ENCODE peak calls at places on chromosome 17, in nine cellular contexts. One of them, this sample, is unnamed.

GRCh38 chr17:60094754-60095153 is 16.0 kb upstream of the HEATR6 start:
- DNase-seq in right atrium auricular region: no peak
- DNase-seq in A549: no peak
- DNase-seq in tibial nerve: no peak
- DNase-seq in GM23338: no peak
- DNase-seq in SK-N-MC: no peak
- DNase-seq in CD4-positive, CD25-positive, alpha-beta regulatory T cell: no peak
- DNase-seq in AG10803: no peak
- DNase-seq in fibroblast of mammary gland: no peak
- DNase-seq in this sample: no peak

GRCh38 chr17:1267471-1267947 is 2.7 kb upstream of the BHLHA9 start:
- DNase-seq in A549: peak; percentile 30
- DNase-seq in CD4-positive, CD25-positive, alpha-beta regulatory T cell: no peak
- DNase-seq in right atrium auricular region: peak; percentile 62
- DNase-seq in GM23338: peak; percentile 36
- DNase-seq in tibial nerve: peak; percentile 13
- DNase-seq in AG10803: peak; percentile 20
- DNase-seq in fibroblast of mammary gland: no peak
- DNase-seq in SK-N-MC: no peak
- DNase-seq in this sample: no peak

GRCh38 chr17:2982854-2983636 is 80.4 kb downstream of the OR1D5 start:
- DNase-seq in CD4-positive, CD25-positive, alpha-beta regulatory T cell: no peak
- DNase-seq in tibial nerve: no peak
- DNase-seq in AG10803: peak; percentile 86
- DNase-seq in SK-N-MC: no peak
- DNase-seq in right atrium auricular region: peak; percentile 78
- DNase-seq in fibroblast of mammary gland: peak; percentile 82
- DNase-seq in A549: peak; percentile 77
- DNase-seq in GM23338: no peak
- DNase-seq in this sample: no peak

GRCh38 chr17:74853048-74853397 is 6.7 kb downstream of the GRIN2C start:
- DNase-seq in A549: no peak
- DNase-seq in fibroblast of mammary gland: no peak
- DNase-seq in SK-N-MC: no peak
- DNase-seq in right atrium auricular region: no peak
- DNase-seq in CD4-positive, CD25-positive, alpha-beta regulatory T cell: no peak
- DNase-seq in AG10803: no peak
- DNase-seq in tibial nerve: no peak
- DNase-seq in GM23338: no peak
- DNase-seq in this sample: no peak

GRCh38 chr17:82655038-82655479 is 6.8 kb upstream of the WDR45B start:
- DNase-seq in tibial nerve: no peak
- DNase-seq in fibroblast of mammary gland: no peak
- DNase-seq in right atrium auricular region: no peak
- DNase-seq in GM23338: no peak
- DNase-seq in AG10803: no peak
- DNase-seq in CD4-positive, CD25-positive, alpha-beta regulatory T cell: no peak
- DNase-seq in A549: peak; percentile 48
- DNase-seq in SK-N-MC: no peak
- DNase-seq in this sample: no peak

GRCh38 chr17:51555153-51555552 is 294.8 kb downstream of the UTP18 start:
- DNase-seq in SK-N-MC: no peak
- DNase-seq in tibial nerve: no peak
- DNase-seq in right atrium auricular region: no peak
- DNase-seq in fibroblast of mammary gland: no peak
- DNase-seq in AG10803: no peak
- DNase-seq in CD4-positive, CD25-positive, alpha-beta regulatory T cell: no peak
- DNase-seq in A549: no peak
- DNase-seq in GM23338: no peak
- DNase-seq in this sample: no peak

GRCh38 chr17:68036304-68037147 is 991 bp downstream of the KPNA2 start:
- DNase-seq in A549: no peak
- DNase-seq in SK-N-MC: no peak
- DNase-seq in tibial nerve: no peak
- DNase-seq in CD4-positive, CD25-positive, alpha-beta regulatory T cell: no peak
- DNase-seq in right atrium auricular region: no peak
- DNase-seq in GM23338: no peak
- DNase-seq in fibroblast of mammary gland: peak; percentile 65
- DNase-seq in AG10803: peak; percentile 58
- DNase-seq in this sample: peak; percentile 34

GRCh38 chr17:49249292-49249794 is 18.8 kb upstream of the PHOSPHO1 start:
- DNase-seq in fibroblast of mammary gland: no peak
- DNase-seq in SK-N-MC: no peak
- DNase-seq in GM23338: no peak
- DNase-seq in A549: no peak
- DNase-seq in CD4-positive, CD25-positive, alpha-beta regulatory T cell: no peak
- DNase-seq in tibial nerve: no peak
- DNase-seq in right atrium auricular region: no peak
- DNase-seq in AG10803: peak; percentile 40
- DNase-seq in this sample: no peak

DNA sequence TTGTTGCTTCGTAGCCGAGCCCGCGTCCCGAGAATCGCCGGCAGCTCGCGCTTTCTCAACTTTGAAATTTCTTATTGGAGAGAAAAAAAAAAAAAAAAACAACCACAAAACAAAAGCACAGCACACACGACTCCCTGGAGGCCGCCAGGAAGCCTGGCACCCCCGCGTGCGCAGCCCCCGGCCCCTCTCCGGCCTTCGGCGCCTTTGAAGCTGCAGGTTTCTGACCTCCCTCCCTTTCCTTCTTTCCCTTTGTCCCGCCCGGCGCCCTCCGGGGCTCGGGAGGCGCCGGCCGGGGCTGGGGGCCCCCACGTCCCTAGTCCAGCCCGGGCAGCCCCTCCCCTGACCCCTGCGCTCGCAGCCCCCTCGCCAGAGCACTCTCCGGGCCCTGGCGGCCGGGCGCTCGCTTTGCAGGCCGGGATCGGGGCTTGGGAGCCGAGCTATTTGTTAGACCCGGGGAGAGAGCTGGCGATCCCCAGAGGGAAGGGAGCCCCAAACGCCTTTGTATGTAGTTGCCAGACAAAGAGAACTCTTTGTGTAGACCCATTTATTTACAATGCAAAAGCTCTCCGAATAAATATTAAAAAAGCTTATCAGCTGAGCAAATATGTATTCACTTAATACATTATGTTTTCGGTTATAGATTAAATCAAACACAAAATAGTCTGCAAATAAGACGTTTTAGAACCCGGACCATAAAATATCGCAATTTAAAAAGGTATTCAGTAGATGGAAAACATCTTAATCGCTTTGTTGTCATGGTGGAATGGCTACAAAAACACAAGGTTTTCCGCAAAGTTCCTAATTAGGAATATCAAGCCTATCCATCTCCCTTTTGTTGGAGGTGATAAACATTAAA is 2.3 kb downstream of the BAHCC1 start:
- DNase-seq in A549: peak; percentile 81
- DNase-seq in CD4-positive, CD25-positive, alpha-beta regulatory T cell: no peak
- DNase-seq in right atrium auricular region: no peak
- DNase-seq in SK-N-MC: no peak
- DNase-seq in GM23338: peak; percentile 92
- DNase-seq in fibroblast of mammary gland: peak; percentile 67
- DNase-seq in tibial nerve: no peak
- DNase-seq in AG10803: peak; percentile 47
- DNase-seq in this sample: no peak
- H3K4me3 ChIP-seq in A549: peak overlapping the region; percentile 76
- H3K4me3 ChIP-seq in CD4-positive, CD25-positive, alpha-beta regulatory T cell: no peak overlapping the region
- H3K4me3 ChIP-seq in right atrium auricular region: peak overlapping the region; percentile 77
- H3K4me3 ChIP-seq in SK-N-MC: peak overlapping the region; percentile 89
- H3K4me3 ChIP-seq in GM23338: peak overlapping the region; percentile 65
- H3K4me3 ChIP-seq in fibroblast of mammary gland: peak overlapping the region; percentile 66
- H3K4me3 ChIP-seq in tibial nerve: peak overlapping the region; percentile 84
- H3K4me3 ChIP-seq in AG10803: peak overlapping the region; percentile 74
- H3K4me3 ChIP-seq in this sample: peak overlapping the region; percentile 82

GRCh38 chr17:34823023-34823422 is 138.2 kb downstream of the CCT6B start:
- DNase-seq in right atrium auricular region: no peak
- DNase-seq in A549: no peak
- DNase-seq in SK-N-MC: no peak
- DNase-seq in CD4-positive, CD25-positive, alpha-beta regulatory T cell: no peak
- DNase-seq in AG10803: no peak
- DNase-seq in fibroblast of mammary gland: no peak
- DNase-seq in tibial nerve: no peak
- DNase-seq in GM23338: no peak
- DNase-seq in this sample: no peak
- H3K4me3 ChIP-seq in right atrium auricular region: no peak overlapping the region
- H3K4me3 ChIP-seq in A549: no peak overlapping the region
- H3K4me3 ChIP-seq in SK-N-MC: no peak overlapping the region
- H3K4me3 ChIP-seq in CD4-positive, CD25-positive, alpha-beta regulatory T cell: no peak overlapping the region
- H3K4me3 ChIP-seq in AG10803: no peak overlapping the region
- H3K4me3 ChIP-seq in fibroblast of mammary gland: no peak overlapping the region
- H3K4me3 ChIP-seq in tibial nerve: no peak overlapping the region
- H3K4me3 ChIP-seq in GM23338: no peak overlapping the region
- H3K4me3 ChIP-seq in this sample: no peak overlapping the region

DNA sequence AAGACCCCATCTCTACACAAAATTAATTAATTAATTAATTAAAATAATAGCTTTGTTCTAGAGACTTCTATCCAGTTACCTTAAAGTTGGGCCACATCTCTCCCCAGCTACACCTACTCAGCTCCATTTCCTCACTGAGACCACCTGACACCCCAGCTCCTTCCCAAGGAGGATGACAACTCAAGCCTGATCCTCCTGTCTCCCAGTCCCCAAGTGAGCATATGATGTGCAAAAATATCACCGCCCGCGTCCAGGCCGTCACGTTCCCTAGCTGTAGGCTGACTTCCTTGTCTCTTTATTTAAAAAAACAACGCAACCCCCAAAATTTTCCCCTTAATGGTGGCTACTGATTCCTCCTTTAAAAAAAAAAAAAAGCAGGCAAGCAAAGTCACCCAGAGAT is 120.2 kb upstream of the RCVRN start:
- DNase-seq in right atrium auricular region: no peak
- DNase-seq in GM23338: no peak
- DNase-seq in fibroblast of mammary gland: no peak
- DNase-seq in tibial nerve: no peak
- DNase-seq in A549: no peak
- DNase-seq in CD4-positive, CD25-positive, alpha-beta regulatory T cell: no peak
- DNase-seq in SK-N-MC: no peak
- DNase-seq in AG10803: no peak
- DNase-seq in this sample: no peak
- H3K4me3 ChIP-seq in right atrium auricular region: no peak overlapping the region
- H3K4me3 ChIP-seq in GM23338: no peak overlapping the region
- H3K4me3 ChIP-seq in fibroblast of mammary gland: no peak overlapping the region
- H3K4me3 ChIP-seq in tibial nerve: no peak overlapping the region
- H3K4me3 ChIP-seq in A549: no peak overlapping the region
- H3K4me3 ChIP-seq in CD4-positive, CD25-positive, alpha-beta regulatory T cell: no peak overlapping the region
- H3K4me3 ChIP-seq in SK-N-MC: no peak overlapping the region
- H3K4me3 ChIP-seq in AG10803: no peak overlapping the region
- H3K4me3 ChIP-seq in this sample: no peak overlapping the region

GRCh38 chr17:76537578-76538280 is at the start of gene CYGB:
- DNase-seq in AG10803: no peak
- DNase-seq in tibial nerve: peak; percentile 53
- DNase-seq in CD4-positive, CD25-positive, alpha-beta regulatory T cell: no peak
- DNase-seq in right atrium auricular region: no peak
- DNase-seq in fibroblast of mammary gland: no peak
- DNase-seq in GM23338: peak; percentile 69
- DNase-seq in SK-N-MC: no peak
- DNase-seq in A549: no peak
- DNase-seq in this sample: no peak
- H3K4me3 ChIP-seq in AG10803: peak within 1 kb of the TSS; percentile 44
- H3K4me3 ChIP-seq in tibial nerve: peak within 1 kb of the TSS; percentile 43
- H3K4me3 ChIP-seq in CD4-positive, CD25-positive, alpha-beta regulatory T cell: no peak within 1 kb of the TSS
- H3K4me3 ChIP-seq in right atrium auricular region: peak within 1 kb of the TSS; percentile 62
- H3K4me3 ChIP-seq in fibroblast of mammary gland: peak within 1 kb of the TSS; percentile 42
- H3K4me3 ChIP-seq in GM23338: peak within 1 kb of the TSS; percentile 69
- H3K4me3 ChIP-seq in SK-N-MC: no peak within 1 kb of the TSS
- H3K4me3 ChIP-seq in A549: peak within 1 kb of the TSS; percentile 44
- H3K4me3 ChIP-seq in this sample: no peak within 1 kb of the TSS

DNA sequence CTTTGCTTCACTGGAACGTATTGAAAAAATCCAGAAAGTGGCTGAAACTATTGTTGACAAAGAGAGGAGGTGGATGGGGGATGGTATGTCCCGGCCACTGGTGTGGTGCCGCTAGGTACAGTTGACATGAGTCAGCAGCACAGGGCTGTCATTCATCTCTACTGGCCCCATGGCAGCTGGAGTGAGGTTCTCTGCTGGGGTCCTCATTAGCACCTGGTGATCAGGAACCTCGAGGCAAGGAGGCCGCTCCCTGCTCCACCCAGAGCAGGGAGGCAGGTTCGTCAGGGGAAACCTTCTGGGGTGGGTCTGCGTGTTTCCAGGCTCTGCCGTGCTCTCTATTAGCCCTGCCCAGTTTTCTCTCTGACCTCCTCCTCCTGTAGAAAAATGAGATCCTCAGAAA is 6.9 kb downstream of the NTN1 start:
- DNase-seq in right atrium auricular region: no peak
- DNase-seq in GM23338: no peak
- DNase-seq in SK-N-MC: no peak
- DNase-seq in fibroblast of mammary gland: no peak
- DNase-seq in tibial nerve: no peak
- DNase-seq in AG10803: no peak
- DNase-seq in A549: no peak
- DNase-seq in CD4-positive, CD25-positive, alpha-beta regulatory T cell: no peak
- DNase-seq in this sample: no peak
- H3K4me3 ChIP-seq in right atrium auricular region: peak overlapping the region; percentile 2
- H3K4me3 ChIP-seq in GM23338: no peak overlapping the region
- H3K4me3 ChIP-seq in SK-N-MC: no peak overlapping the region
- H3K4me3 ChIP-seq in fibroblast of mammary gland: no peak overlapping the region
- H3K4me3 ChIP-seq in tibial nerve: no peak overlapping the region
- H3K4me3 ChIP-seq in AG10803: no peak overlapping the region
- H3K4me3 ChIP-seq in A549: no peak overlapping the region
- H3K4me3 ChIP-seq in CD4-positive, CD25-positive, alpha-beta regulatory T cell: no peak overlapping the region
- H3K4me3 ChIP-seq in this sample: no peak overlapping the region

GRCh38 chr17:81094744-81095607 is 60.0 kb downstream of the BAIAP2 start:
- DNase-seq in CD4-positive, CD25-positive, alpha-beta regulatory T cell: peak; percentile 52
- DNase-seq in A549: peak; percentile 91
- DNase-seq in right atrium auricular region: peak; percentile 82
- DNase-seq in GM23338: peak; percentile 80
- DNase-seq in tibial nerve: peak; percentile 82
- DNase-seq in SK-N-MC: peak; percentile 57
- DNase-seq in fibroblast of mammary gland: peak; percentile 100
- DNase-seq in AG10803: peak; percentile 100
- DNase-seq in this sample: peak; percentile 99

GRCh38 chr17:81096741-81097133 is 61.8 kb downstream of the BAIAP2 start:
- DNase-seq in A549: no peak
- DNase-seq in GM23338: no peak
- DNase-seq in tibial nerve: no peak
- DNase-seq in CD4-positive, CD25-positive, alpha-beta regulatory T cell: no peak
- DNase-seq in right atrium auricular region: no peak
- DNase-seq in SK-N-MC: no peak
- DNase-seq in fibroblast of mammary gland: peak; percentile 17
- DNase-seq in AG10803: no peak
- DNase-seq in this sample: no peak

GRCh38 chr17:81097943-81098308 is 63.0 kb downstream of the BAIAP2 start:
- DNase-seq in tibial nerve: no peak
- DNase-seq in AG10803: peak; percentile 42
- DNase-seq in A549: peak; percentile 50
- DNase-seq in fibroblast of mammary gland: peak; percentile 61
- DNase-seq in right atrium auricular region: no peak
- DNase-seq in SK-N-MC: no peak
- DNase-seq in GM23338: no peak
- DNase-seq in CD4-positive, CD25-positive, alpha-beta regulatory T cell: no peak
- DNase-seq in this sample: no peak

GRCh38 chr17:81095608-81095888 is 60.6 kb downstream of the BAIAP2 start:
- DNase-seq in SK-N-MC: no peak
- DNase-seq in tibial nerve: no peak
- DNase-seq in right atrium auricular region: no peak
- DNase-seq in fibroblast of mammary gland: no peak
- DNase-seq in GM23338: no peak
- DNase-seq in CD4-positive, CD25-positive, alpha-beta regulatory T cell: no peak
- DNase-seq in A549: no peak
- DNase-seq in AG10803: no peak
- DNase-seq in this sample: no peak

GRCh38 chr17:81097134-81097942 is 62.4 kb downstream of the BAIAP2 start:
- DNase-seq in fibroblast of mammary gland: peak; percentile 86
- DNase-seq in CD4-positive, CD25-positive, alpha-beta regulatory T cell: no peak
- DNase-seq in tibial nerve: peak; percentile 87
- DNase-seq in A549: peak; percentile 82
- DNase-seq in GM23338: peak; percentile 72
- DNase-seq in AG10803: peak; percentile 80
- DNase-seq in right atrium auricular region: peak; percentile 89
- DNase-seq in SK-N-MC: no peak
- DNase-seq in this sample: no peak
- H3K4me3 ChIP-seq in fibroblast of mammary gland: peak overlapping the region; percentile 55
- H3K4me3 ChIP-seq in CD4-positive, CD25-positive, alpha-beta regulatory T cell: no peak overlapping the region
- H3K4me3 ChIP-seq in tibial nerve: no peak overlapping the region
- H3K4me3 ChIP-seq in A549: peak overlapping the region; percentile 25
- H3K4me3 ChIP-seq in GM23338: no peak overlapping the region
- H3K4me3 ChIP-seq in AG10803: peak overlapping the region; percentile 63
- H3K4me3 ChIP-seq in right atrium auricular region: peak overlapping the region; percentile 19
- H3K4me3 ChIP-seq in SK-N-MC: peak overlapping the region; percentile 42
- H3K4me3 ChIP-seq in this sample: no peak overlapping the region

This sample was measured in Jurkat, Clone E6-1.